ENCODE peak calls at places on chromosome 22, in ten cellular contexts. L is aorta; F is AG09319; T is C1 segment of cervical spinal cord; M is mesenchymal stem cell; K is stimulated activated CD4-positive, alpha-beta T cell treated with anti-CD3 and anti-CD28 coated beads, Interleukin-2, amount 100 ng/mL, for 48 hours; S is central memory CD4-positive, alpha-beta T cell; I is EL; H is stimulated activated naive CD8-positive, alpha-beta T cell treated with anti-CD3 and anti-CD28 coated beads, Interleukin-15, Interleukin-2, amounts not matched to agents 100 U/mL and 50 U/mL, for 24 hours; E is lower lobe of right lung. N is an unnamed sample.

GRCh38 chr22:37228106-37229011 is 15.7 kb downstream of the RAC2 start:
- DNase-seq in L (peak; percentile 83), F (no peak), T (no peak), M (peak; percentile 78), K (no peak), S (no peak), I (peak; percentile 64), H (peak; percentile 61), E (no peak), N (no peak)

GRCh38 chr22:32920032-32920628 is 118.6 kb downstream of the TIMP3 start:
- DNase-seq in L (peak; percentile 54), F (peak; percentile 63), T (no peak), M (peak; percentile 84), K (no peak), S (no peak), I (peak; percentile 17), H (no peak), E (no peak), N (no peak)

GRCh38 chr22:30305519-30305905 is 16.2 kb upstream of the CASTOR1 start:
- DNase-seq in L (peak; percentile 84), F (no peak), T (no peak), M (peak; percentile 30), K (no peak), S (peak; percentile 63), I (no peak), H (peak; percentile 55), E (no peak), N (peak; percentile 82)

GRCh38 chr22:22037740-22038139 is 55.2 kb upstream of the TOP3B start:
- DNase-seq in L (no peak), F (no peak), T (no peak), M (peak; percentile 59), K (no peak), S (no peak), I (peak; percentile 65), H (no peak), E (no peak), N (no peak)

GRCh38 chr22:19232620-19233019 is 54.1 kb upstream of the SLC25A1 start:
- DNase-seq in L (no peak), F (no peak), T (no peak), M (no peak), K (no peak), S (no peak), I (no peak), H (no peak), E (no peak), N (no peak)

GRCh38 chr22:23023294-23023693 is 47.0 kb upstream of the GNAZ start:
- DNase-seq in L (no peak), F (no peak), T (no peak), M (no peak), K (no peak), S (no peak), I (no peak), H (no peak), E (no peak), N (no peak)

GRCh38 chr22:37842015-37842793 is 1.9 kb downstream of the ANKRD54 start:
- DNase-seq in L (no peak), F (no peak), T (no peak), M (no peak), K (no peak), S (no peak), I (no peak), H (no peak), E (no peak), N (no peak)

GRCh38 chr22:33274214-33274828 is 216.1 kb upstream of the SYN3 start:
- DNase-seq in L (no peak), F (no peak), T (no peak), M (no peak), K (peak; percentile 21), S (no peak), I (no peak), H (peak; percentile 41), E (no peak), N (no peak)

GRCh38 chr22:49735411-49736311 is 92.0 kb downstream of the BRD1 start:
- DNase-seq in L (peak; percentile 20), F (no peak), T (no peak), M (no peak), K (no peak), S (no peak), I (no peak), H (peak; percentile 27), E (no peak), N (peak; percentile 46)

N was measured in MM.1S.